ENCODE peak calls at places on chromosome 11, in eight cellular contexts. H, G, B, K, Y, Z, I and J are unnamed samples.

GRCh38 chr11:44950036-44950624 is 553 bp downstream of the TP53I11 start:
- DNase-seq in H (peak), G (peak), B (peak), K (peak), Y (peak), Z (peak), I (peak), J (peak)

GRCh38 chr11:581752-582151 is 5.5 kb downstream of the PHRF1 start:
- DNase-seq in H (no peak), G (no peak), B (no peak), K (no peak), Y (no peak), Z (no peak), I (no peak), J (no peak)

GRCh38 chr11:93322207-93322606 is 8.3 kb upstream of the DEUP1 start:
- DNase-seq in H (no peak), G (no peak), B (no peak), K (no peak), Y (no peak), Z (no peak), I (no peak), J (no peak)

GRCh38 chr11:73404048-73404447 is 27.8 kb downstream of the RELT start:
- DNase-seq in H (peak), G (peak), B (peak), K (peak), Y (peak), Z (peak), I (peak), J (peak)

GRCh38 chr11:57567210-57567511 is 311 bp downstream of the UBE2L6 start:
- DNase-seq in H (no peak), G (no peak), B (no peak), K (no peak), Y (peak), Z (no peak), I (no peak), J (no peak)

GRCh38 chr11:120068114-120068573 is 69.8 kb downstream of the TRIM29 start:
- DNase-seq in H (no peak), G (no peak), B (no peak), K (no peak), Y (no peak), Z (no peak), I (no peak), J (no peak)

GRCh38 chr11:26584818-26585217 is 12.8 kb upstream of the MUC15 start:
- DNase-seq in H (no peak), G (no peak), B (no peak), K (no peak), Y (no peak), Z (no peak), I (no peak), J (no peak)

GRCh38 chr11:126817096-126817495 is 183.5 kb downstream of the KIRREL3 start:
- DNase-seq in H (no peak), G (no peak), B (no peak), K (no peak), Y (no peak), Z (no peak), I (no peak), J (no peak)

GRCh38 chr11:44564653-44565007 is 833 bp upstream of the CD82 start:
- DNase-seq in H (peak), G (peak), B (peak), K (no peak), Y (no peak), Z (peak), I (peak), J (peak)

GRCh38 chr11:110971110-110971509 is 258.9 kb upstream of the ARHGAP20 start:
- DNase-seq in H (no peak), G (no peak), B (no peak), K (no peak), Y (no peak), Z (no peak), I (no peak), J (no peak)

GRCh38 chr11:36730761-36731160 is 132.7 kb upstream of the RAG2 start:
- DNase-seq in H (no peak), G (no peak), B (no peak), K (no peak), Y (no peak), Z (no peak), I (no peak), J (no peak)

GRCh38 chr11:76212086-76213035 is 6.1 kb upstream of the WNT11 start:
- DNase-seq in H (no peak), G (no peak), B (peak), K (no peak), Y (no peak), Z (no peak), I (no peak), J (no peak)

GRCh38 chr11:109798521-109798920 is 294.7 kb upstream of the ZC3H12C start:
- DNase-seq in H (no peak), G (no peak), B (no peak), K (no peak), Y (no peak), Z (no peak), I (no peak), J (no peak)

GRCh38 chr11:2655320-2655719 is 44.5 kb downstream of the KCNQ1OT1 start:
- DNase-seq in H (no peak), G (no peak), B (no peak), K (peak), Y (no peak), Z (no peak), I (no peak), J (no peak)

GRCh38 chr11:116895053-116895757 is 57.8 kb upstream of the APOA1 start:
- DNase-seq in H (no peak), G (peak), B (no peak), K (peak), Y (no peak), Z (peak), I (no peak), J (no peak)

GRCh38 chr11:110968348-110969062 is 256.3 kb upstream of the ARHGAP20 start:
- DNase-seq in H (no peak), G (no peak), B (no peak), K (no peak), Y (no peak), Z (no peak), I (no peak), J (no peak)

GRCh38 chr11:88288560-88288959 is 49.0 kb downstream of the CTSC start:
- DNase-seq in H (no peak), G (no peak), B (no peak), K (no peak), Y (no peak), Z (no peak), I (no peak), J (no peak)

GRCh38 chr11:46382644-46383403 is 1.4 kb downstream of the MDK start:
- DNase-seq in H (no peak), G (no peak), B (no peak), K (no peak), Y (no peak), Z (no peak), I (no peak), J (no peak)

GRCh38 chr11:71459076-71459766 is 6.2 kb downstream of the NADSYN1 start:
- DNase-seq in H (no peak), G (peak), B (no peak), K (no peak), Y (no peak), Z (no peak), I (no peak), J (no peak)

GRCh38 chr11:65128182-65129145 is 5.9 kb downstream of the SYVN1 start:
- DNase-seq in H (no peak), G (no peak), B (no peak), K (peak), Y (no peak), Z (no peak), I (no peak), J (no peak)

GRCh38 chr11:65129649-65130441 is 4.5 kb downstream of the SYVN1 start:
- DNase-seq in H (no peak), G (no peak), B (no peak), K (no peak), Y (no peak), Z (no peak), I (no peak), J (no peak)

GRCh38 chr11:65126624-65127274 is 4.6 kb downstream of the MRPL49 start:
- DNase-seq in H (no peak), G (no peak), B (no peak), K (peak), Y (no peak), Z (no peak), I (no peak), J (no peak)

GRCh38 chr11:65125197-65126056 is 3.3 kb downstream of the MRPL49 start:
- DNase-seq in H (no peak), G (no peak), B (no peak), K (peak), Y (no peak), Z (no peak), I (no peak), J (no peak)

GRCh38 chr11:65127473-65128181 is 5.5 kb downstream of the MRPL49 start:
- DNase-seq in H (no peak), G (no peak), B (no peak), K (peak), Y (no peak), Z (no peak), I (no peak), J (no peak)
- H3K27ac ChIP-seq in H (no peak), G (no peak), B (no peak), K (no peak), Y (no peak), Z (no peak), I (no peak), J (no peak)

GRCh38 chr11:67441731-67442401 is 1.4 kb downstream of the CORO1B start:
- DNase-seq in H (no peak), G (no peak), B (no peak), K (no peak), Y (no peak), Z (no peak), I (no peak), J (no peak)
- H3K4me3 ChIP-seq in H (no peak), G (no peak), B (peak), K (no peak), Y (no peak), Z (no peak), I (no peak), J (no peak)

GRCh38 chr11:67439321-67440228 is 2.1 kb upstream of the PTPRCAP start:
- DNase-seq in H (peak), G (peak), B (no peak), K (no peak), Y (no peak), Z (no peak), I (no peak), J (no peak)
- H3K27ac ChIP-seq in H (no peak), G (peak), B (peak), K (peak), Y (peak), Z (peak), I (no peak), J (no peak)

GRCh38 chr11:78192223-78192719 is 3.6 kb downstream of the USP35 start:
- DNase-seq in H (no peak), G (peak), B (no peak), K (peak), Y (no peak), Z (no peak), I (peak), J (no peak)
- H3K4me3 ChIP-seq in H (no peak), G (no peak), B (no peak), K (no peak), Y (no peak), Z (peak), I (no peak), J (no peak)

GRCh38 chr11:103110406-103110805 is 1.2 kb downstream of the DYNC2H1 start:
- DNase-seq in H (no peak), G (no peak), B (no peak), K (no peak), Y (no peak), Z (no peak), I (no peak), J (no peak)
- H3K27ac ChIP-seq in H (no peak), G (no peak), B (no peak), K (no peak), Y (no peak), Z (no peak), I (no peak), J (no peak)